ENCODE peak calls at places on chromosomes 13 and 19, in four cellular contexts. One of them, this sample, is unnamed.

GRCh38 chr19:47228168-47228936 is 2.6 kb downstream of the BBC3 start:
- DNase-seq in aorta: peak
- DNase-seq in type B pancreatic cell: peak
- DNase-seq in A549: peak
- DNase-seq in this sample: no peak

GRCh38 chr13:67139551-67139950 is 90.6 kb downstream of the PCDH9 start:
- DNase-seq in aorta: no peak
- DNase-seq in type B pancreatic cell: no peak
- DNase-seq in A549: no peak
- DNase-seq in this sample: no peak

GRCh38 chr13:28611654-28612131 is 47.2 kb upstream of the POMP start:
- DNase-seq in aorta: no peak
- DNase-seq in type B pancreatic cell: no peak
- DNase-seq in A549: no peak
- DNase-seq in this sample: no peak

GRCh38 chr19:11263726-11264125 is 1.4 kb upstream of the DOCK6 start:
- DNase-seq in aorta: no peak
- DNase-seq in type B pancreatic cell: no peak
- DNase-seq in A549: no peak
- DNase-seq in this sample: no peak

GRCh38 chr13:35781044-35781443 is 304.6 kb upstream of the MAB21L1 start:
- DNase-seq in aorta: no peak
- DNase-seq in type B pancreatic cell: no peak
- DNase-seq in A549: no peak
- DNase-seq in this sample: no peak

GRCh38 chr13:41354416-41354815 is 43.3 kb downstream of the NAA16 start:
- DNase-seq in aorta: no peak
- DNase-seq in type B pancreatic cell: no peak
- DNase-seq in A549: no peak
- DNase-seq in this sample: no peak

GRCh38 chr13:64746845-64747244 is 2483.3 kb downstream of the PCDH9 start:
- DNase-seq in aorta: no peak
- DNase-seq in type B pancreatic cell: no peak
- DNase-seq in A549: no peak
- DNase-seq in this sample: no peak

GRCh38 chr19:48513289-48514122 is 1.9 kb upstream of the LMTK3 start:
- DNase-seq in aorta: peak
- DNase-seq in type B pancreatic cell: no peak
- DNase-seq in A549: peak
- DNase-seq in this sample: no peak

GRCh38 chr13:32150794-32151193 is 119.2 kb downstream of the FRY start:
- DNase-seq in aorta: peak
- DNase-seq in type B pancreatic cell: no peak
- DNase-seq in A549: no peak
- DNase-seq in this sample: peak

This sample was measured in vagina.